ENCODE peak calls at places on chromosome 14, in four cellular contexts. O is mesendoderm, Y is IMR-90, L is neuronal stem cell. K is an unnamed sample.

GRCh38 chr14:20556500-20557211 is 4.2 kb downstream of the RNASE9 start:
- DNase-seq in L (no peak), O (no peak), Y (no peak), K (no peak)

GRCh38 chr14:92093320-92093719 is 13.1 kb downstream of the ATXN3 start:
- DNase-seq in Y (no peak), L (no peak), O (peak), K (no peak)

GRCh38 chr14:75123991-75124390 is 2.9 kb downstream of the NEK9 start:
- DNase-seq in O (peak), Y (peak), L (no peak), K (no peak)

GRCh38 chr14:52253503-52253902 is 14.0 kb upstream of the PTGDR start:
- DNase-seq in Y (peak), O (no peak), L (peak), K (no peak)

GRCh38 chr14:77124345-77125274 is 17.0 kb downstream of the ZDHHC22 start:
- DNase-seq in L (peak), O (peak), Y (peak), K (peak)

GRCh38 chr14:101456246-101457159 is 104.8 kb upstream of the DIO3 start:
- DNase-seq in O (peak), L (peak), Y (no peak), K (no peak)

GRCh38 chr14:49892636-49893308 is at the start of gene ARF6:
- DNase-seq in Y (peak), L (peak), O (peak), K (peak)

GRCh38 chr14:73829526-73830431 is 21.9 kb upstream of the PTGR2 start:
- DNase-seq in L (no peak), O (no peak), Y (peak), K (no peak)

GRCh38 chr14:99899578-99900178 is 106.5 kb downstream of the EML1 start:
- DNase-seq in L (no peak), O (no peak), Y (peak), K (no peak)

GRCh38 chr14:99624971-99625370 is 20.0 kb upstream of the HHIPL1 start:
- DNase-seq in O (no peak), L (no peak), Y (no peak), K (peak)

GRCh38 chr14:34874386-34875030 is 652 bp downstream of the BAZ1A start:
- DNase-seq in O (peak), L (peak), Y (peak), K (peak)

GRCh38 chr14:69695664-69696527 is 71.0 kb upstream of the SRSF5 start:
- DNase-seq in L (no peak), O (peak), Y (peak), K (no peak)

GRCh38 chr14:22791302-22791701 is 23.9 kb downstream of the SLC7A7 start:
- DNase-seq in Y (peak), O (no peak), L (no peak), K (no peak)

GRCh38 chr14:73796881-73797539 is 54.6 kb upstream of the PTGR2 start:
- DNase-seq in L (no peak), O (no peak), Y (peak), K (no peak)

GRCh38 chr14:58479975-58480374 is 52.5 kb downstream of the KIAA0586 start:
- DNase-seq in L (no peak), Y (no peak), O (no peak), K (no peak)

GRCh38 chr14:61547186-61548121 is 147.9 kb upstream of the HIF1A start:
- DNase-seq in L (no peak), O (peak), Y (peak), K (no peak)

GRCh38 chr14:77653473-77653872 is 37.0 kb upstream of the SPTLC2 start:
- DNase-seq in L (no peak), O (peak), Y (no peak), K (no peak)

GRCh38 chr14:68527329-68527851 is 265.5 kb downstream of the ZFP36L1 start:
- DNase-seq in O (peak), L (no peak), Y (no peak), K (peak)

GRCh38 chr14:64758711-64759554 is 54.7 kb downstream of the PLEKHG3 start:
- DNase-seq in L (no peak), Y (peak), O (peak), K (peak)
- H3K9ac ChIP-seq in L (peak), Y (peak), O (peak), K (no peak)

GRCh38 chr14:72450473-72451044 is 443.3 kb downstream of the DPF3 start:
- DNase-seq in L (no peak), O (no peak), Y (no peak), K (no peak)
- H3K9ac ChIP-seq in L (no peak), O (no peak), Y (no peak), K (no peak)

DNA sequence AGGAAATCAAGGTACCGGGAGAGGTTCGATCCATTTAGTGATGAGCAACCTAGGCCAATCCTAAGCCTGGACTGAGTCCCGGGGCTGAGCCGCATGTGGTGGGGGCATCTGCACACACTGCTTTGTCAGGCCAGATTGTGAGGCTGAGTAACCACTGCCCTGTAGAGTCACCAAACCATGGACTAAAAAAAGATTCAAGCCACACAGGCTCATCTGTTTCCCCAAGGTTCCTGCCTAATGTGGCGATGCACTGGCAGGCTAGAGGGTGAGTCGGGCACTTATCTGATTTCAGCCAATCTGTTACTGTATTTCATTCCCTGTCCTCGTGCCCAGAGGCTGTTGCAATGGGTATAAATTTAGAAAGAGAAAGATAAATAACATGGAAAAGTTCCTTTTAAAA is 140.8 kb downstream of the TTC7B start:
- DNase-seq in L (no peak), O (no peak), Y (peak), K (no peak)
- H3K9ac ChIP-seq in L (peak), O (no peak), Y (no peak), K (no peak)

GRCh38 chr14:44956866-44957265 is 4.9 kb downstream of the KLHL28 start:
- DNase-seq in O (no peak), L (no peak), Y (no peak), K (no peak)
- H3K9ac ChIP-seq in O (no peak), L (no peak), Y (no peak), K (no peak)

DNA sequence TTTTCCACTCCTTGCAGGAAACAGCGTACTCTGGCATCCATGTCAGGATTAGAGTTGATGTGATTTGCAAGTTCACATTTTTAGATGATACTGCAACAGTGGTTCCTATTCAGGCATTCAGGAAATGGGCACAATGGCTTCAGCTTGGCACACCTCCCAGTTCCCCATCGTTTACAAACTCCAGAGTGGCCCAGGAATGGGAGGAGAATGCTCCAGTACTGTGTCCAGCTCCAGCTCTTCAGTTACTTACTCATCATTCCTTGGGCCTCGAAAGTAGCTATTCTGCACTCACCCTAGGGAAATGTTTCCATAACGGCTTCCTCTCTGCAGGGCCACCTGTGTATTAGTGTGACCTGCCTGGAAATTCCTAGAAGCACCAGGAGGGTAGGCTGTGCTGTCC is 239.7 kb upstream of the RGS6 start:
- DNase-seq in L (no peak), Y (peak), O (no peak), K (no peak)
- H3K9ac ChIP-seq in L (no peak), Y (no peak), O (no peak), K (no peak)